ENCODE peak calls at places on chromosomes 7 and 10, in five cellular contexts. W is tibial artery, D is adrenal gland, K is OCI-LY7, H is heart right ventricle. B is an unnamed sample.

GRCh38 chr7:134016223-134016941 is 110.8 kb upstream of the LRGUK start:
- DNase-seq in W (no peak), K (peak; percentile 17), D (peak; percentile 33), H (peak; percentile 11), B (no peak)

GRCh38 chr10:60732240-60733188 is 45.8 kb upstream of the CDK1 start:
- DNase-seq in H (no peak), K (no peak), W (no peak), D (no peak), B (peak; percentile 61)

GRCh38 chr7:26127411-26127810 is 24.6 kb upstream of the NFE2L3 start:
- DNase-seq in D (no peak), K (peak; percentile 58), W (no peak), H (no peak), B (no peak)

GRCh38 chr7:157228864-157229422 is 90.2 kb downstream of the UBE3C start:
- DNase-seq in D (no peak), W (no peak), K (peak; percentile 37), H (no peak), B (no peak)

GRCh38 chr10:22683995-22684305 is 30.4 kb downstream of the PIP4K2A start:
- DNase-seq in H (no peak), W (no peak), D (no peak), K (peak; percentile 5), B (no peak)

GRCh38 chr7:28800150-28800549 is 158.0 kb downstream of the TRIL start:
- DNase-seq in D (no peak), K (no peak), H (no peak), W (peak; percentile 39), B (no peak)

GRCh38 chr7:100949931-100950443 is 653 bp downstream of the MUC3A start:
- DNase-seq in K (no peak), D (no peak), H (no peak), W (no peak), B (no peak)

GRCh38 chr7:78912781-78913180 is 540.7 kb downstream of the MAGI2 start:
- DNase-seq in H (no peak), K (no peak), D (no peak), W (no peak), B (no peak)

GRCh38 chr7:84790873-84791272 is 396.0 kb downstream of the SEMA3D start:
- DNase-seq in H (no peak), K (no peak), W (no peak), D (no peak), B (no peak)

GRCh38 chr10:79386637-79387465 is 39.6 kb downstream of the PPIF start:
- DNase-seq in W (peak; percentile 18), D (peak; percentile 10), K (no peak), H (no peak), B (peak; percentile 57)

GRCh38 chr7:19752045-19752444 is 21.4 kb downstream of the TMEM196 start:
- DNase-seq in K (no peak), W (no peak), H (no peak), D (no peak), B (no peak)

GRCh38 chr10:49627644-49628247 is 13.9 kb downstream of the CHAT start:
- DNase-seq in H (no peak), W (no peak), D (no peak), K (no peak), B (peak; percentile 49)

GRCh38 chr10:79202188-79203013 is 133.6 kb downstream of the ZMIZ1 start:
- DNase-seq in D (no peak), K (peak; percentile 71), W (no peak), H (no peak), B (no peak)

GRCh38 chr7:66502230-66503035 is 126.2 kb upstream of the KCTD7 start:
- DNase-seq in H (no peak), D (peak; percentile 48), W (no peak), K (no peak), B (no peak)
- TF ChIP-seq CTCF in H (no peak), D (no peak), W (no peak), K (no peak), B (no peak)

GRCh38 chr7:44134943-44135628 is 6.0 kb downstream of the MYL7 start:
- DNase-seq in K (no peak), D (no peak), W (no peak), H (no peak), B (no peak)
- H3K27ac ChIP-seq in K (no peak overlapping the region), D (no peak overlapping the region), W (no peak overlapping the region), H (peak overlapping the region; percentile 48), B (no peak overlapping the region)

DNA sequence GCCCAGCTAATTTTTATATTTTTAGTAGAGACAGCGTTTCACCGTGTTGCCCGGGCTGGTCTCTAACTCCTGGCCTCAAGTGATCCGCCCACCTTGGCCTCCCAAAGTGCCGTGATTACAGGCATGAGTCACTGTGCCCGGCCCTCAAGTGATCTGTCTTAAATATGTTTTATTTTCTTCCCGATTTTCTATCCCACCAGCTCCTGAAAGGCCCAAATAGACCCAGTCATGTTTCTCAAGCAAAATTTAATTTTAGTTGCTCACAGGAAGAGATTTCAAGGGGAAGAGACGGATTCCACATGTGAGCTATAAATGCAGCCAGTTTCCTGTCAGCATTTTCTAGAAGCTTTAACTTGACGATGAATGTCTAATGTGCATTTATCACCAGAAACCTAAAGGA is 12.0 kb downstream of the DENND10 start:
- DNase-seq in H (no peak), D (no peak), W (no peak), K (no peak), B (no peak)
- H3K4me1 ChIP-seq in H (peaks cover 11% of the 10 kb centered on the region), D (peaks cover 10% of the 10 kb centered on the region), W (no peaks in the 10 kb centered on the region), K (peaks cover 17% of the 10 kb centered on the region), B (no peaks in the 10 kb centered on the region)

GRCh38 chr10:18313146-18313542 is 172.9 kb downstream of the CACNB2 start:
- DNase-seq in D (no peak), H (no peak), K (no peak), W (no peak), B (no peak)
- TF ChIP-seq CTCF in D (no peak), H (no peak), K (peak; percentile 10), W (no peak), B (no peak)

GRCh38 chr10:67816719-67817118 is 21.3 kb downstream of the DNAJC12 start:
- DNase-seq in H (no peak), W (no peak), D (no peak), K (no peak), B (no peak)

GRCh38 chr10:67809107-67809506 is 28.9 kb downstream of the DNAJC12 start:
- DNase-seq in H (no peak), W (no peak), D (no peak), K (no peak), B (no peak)

GRCh38 chr10:67808706-67809105 is 29.3 kb downstream of the DNAJC12 start:
- DNase-seq in H (no peak), K (no peak), W (no peak), D (no peak), B (no peak)

GRCh38 chr10:67815571-67816059 is 22.4 kb downstream of the DNAJC12 start:
- DNase-seq in D (no peak), K (no peak), W (no peak), H (no peak), B (no peak)

DNA sequence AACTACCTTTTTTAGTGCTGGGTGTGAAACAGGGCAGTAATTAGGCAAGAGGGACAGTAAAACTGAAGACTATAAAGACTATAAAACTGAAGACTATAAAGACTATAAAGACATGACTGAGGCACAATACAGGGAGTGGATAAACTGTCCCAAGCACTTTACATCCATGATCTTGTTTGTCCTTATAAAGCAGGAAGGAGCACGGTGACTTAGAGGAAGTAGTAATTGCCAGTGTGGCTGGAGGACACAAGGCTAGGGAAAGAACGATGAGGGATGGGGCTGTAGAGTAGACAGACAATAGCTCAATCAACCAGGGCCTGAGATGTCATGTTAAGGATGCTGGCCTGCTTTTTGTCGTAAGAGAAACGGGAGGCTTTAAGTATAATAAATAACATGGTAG is 26.0 kb downstream of the DNAJC12 start:
- DNase-seq in D (no peak), K (no peak), H (no peak), W (no peak), B (no peak)
- H3K27ac ChIP-seq in D (no peak overlapping the region), K (no peak overlapping the region), H (no peak overlapping the region), W (no peak overlapping the region), B (no peak overlapping the region)